ENCODE peak calls at places on chromosomes 16 and 17, in five cellular contexts. R is tibial artery, E is heart right ventricle, J is AG04450, Y is cardiac muscle cell. M is an unnamed sample.

GRCh38 chr16:47571049-47571448 is 109.9 kb downstream of the PHKB start:
- DNase-seq in Y (no peak), J (no peak), R (no peak), E (no peak), M (no peak)

GRCh38 chr17:47848198-47848513 is 2.8 kb downstream of the SP6 start:
- DNase-seq in E (no peak), Y (no peak), R (no peak), J (no peak), M (no peak)

GRCh38 chr17:19447085-19447583 is 36.1 kb downstream of the RNF112 start:
- DNase-seq in E (peak), Y (peak), J (peak), R (peak), M (peak)

GRCh38 chr17:31517524-31517923 is 126.0 kb downstream of the RAB11FIP4 start:
- DNase-seq in J (no peak), E (no peak), R (no peak), Y (no peak), M (no peak)

GRCh38 chr16:17149904-17150483 is 320.8 kb downstream of the XYLT1 start:
- DNase-seq in E (no peak), Y (no peak), R (no peak), J (no peak), M (no peak)

GRCh38 chr17:74219576-74220133 is 6.3 kb downstream of the TTYH2 start:
- DNase-seq in Y (no peak), R (no peak), E (no peak), J (no peak), M (no peak)

GRCh38 chr17:32894245-32894644 is 17.3 kb upstream of the MYO1D start:
- DNase-seq in J (no peak), Y (no peak), R (no peak), E (no peak), M (no peak)

GRCh38 chr17:82287849-82288601 is 14.5 kb upstream of the CSNK1D start:
- DNase-seq in J (peak), Y (peak), E (peak), R (no peak), M (no peak)

GRCh38 chr16:49756971-49757743 is 98.8 kb downstream of the ZNF423 start:
- DNase-seq in J (no peak), E (no peak), R (no peak), Y (peak), M (no peak)

GRCh38 chr16:29664133-29664912 is 1.3 kb downstream of the SPN start:
- DNase-seq in R (no peak), J (no peak), Y (no peak), E (no peak), M (no peak)

GRCh38 chr16:88195021-88195581 is 187.7 kb upstream of the ZNF469 start:
- DNase-seq in Y (no peak), R (no peak), J (no peak), E (no peak), M (peak)

GRCh38 chr17:40596261-40596919 is 31.1 kb upstream of the CCR7 start:
- DNase-seq in Y (no peak), R (no peak), E (no peak), J (no peak), M (no peak)

GRCh38 chr17:65158081-65158480 is 20.9 kb downstream of the RGS9 start:
- DNase-seq in Y (no peak), E (no peak), J (no peak), R (no peak), M (no peak)

GRCh38 chr16:23505942-23506605 is 4.2 kb downstream of the GGA2 start:
- DNase-seq in R (no peak), Y (no peak), E (no peak), J (no peak), M (no peak)
- TF ChIP-seq CTCF in R (no peak), Y (peak), E (no peak), J (no peak), M (no peak)

DNA sequence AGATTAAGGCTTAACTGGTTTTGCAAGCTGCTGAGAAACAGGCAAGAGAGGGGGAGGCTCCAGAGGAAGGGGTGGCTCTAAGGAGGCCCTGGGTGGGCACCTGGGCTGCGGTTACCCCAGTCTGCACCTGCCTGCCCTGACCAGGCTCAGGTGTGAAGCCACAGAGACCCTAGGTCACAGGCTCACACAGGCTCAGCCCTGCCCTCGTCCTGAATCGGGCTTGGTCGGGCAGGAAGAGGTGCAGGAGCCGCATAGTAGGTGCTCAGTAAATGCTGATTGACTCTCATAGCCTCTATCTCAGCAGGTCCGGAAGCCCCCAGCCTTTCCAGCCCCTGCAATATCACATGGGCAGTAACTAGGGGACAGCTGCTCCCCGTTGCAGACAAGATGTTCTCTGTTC is 203.4 kb downstream of the GSG1L start:
- DNase-seq in E (no peak), Y (no peak), J (no peak), R (no peak), M (no peak)
- TF ChIP-seq CTCF in E (no peak), Y (no peak), J (no peak), R (no peak), M (no peak)

GRCh38 chr17:75902406-75902805 is 2.3 kb downstream of the MRPL38 start:
- DNase-seq in R (no peak), Y (no peak), J (no peak), E (no peak), M (no peak)
- TF ChIP-seq CTCF in R (no peak), Y (no peak), J (no peak), E (no peak), M (no peak)

GRCh38 chr16:10978124-10978523 is 33.8 kb downstream of the CLEC16A start:
- DNase-seq in J (no peak), E (no peak), Y (no peak), R (no peak), M (no peak)
- TF ChIP-seq CTCF in J (no peak), E (no peak), Y (no peak), R (no peak), M (no peak)

GRCh38 chr16:57299719-57300386 is 15.4 kb upstream of the PLLP start:
- DNase-seq in R (peak), E (peak), Y (peak), J (peak), M (peak)
- TF ChIP-seq CTCF in R (peak), E (no peak), Y (no peak), J (no peak), M (peak)

GRCh38 chr16:15735610-15736009 is 85.6 kb downstream of the NDE1 start:
- DNase-seq in R (no peak), Y (no peak), J (no peak), E (no peak), M (no peak)

GRCh38 chr16:15737140-15737644 is 87.1 kb downstream of the NDE1 start:
- DNase-seq in J (no peak), R (no peak), Y (no peak), E (no peak), M (no peak)

GRCh38 chr16:15739449-15739848 is 89.4 kb downstream of the NDE1 start:
- DNase-seq in R (no peak), J (no peak), Y (no peak), E (no peak), M (no peak)

GRCh38 chr16:15739940-15740339 is 89.9 kb downstream of the NDE1 start:
- DNase-seq in E (no peak), Y (no peak), J (no peak), R (no peak), M (no peak)

GRCh38 chr16:15736529-15736928 is 86.5 kb downstream of the NDE1 start:
- DNase-seq in Y (no peak), E (no peak), J (no peak), R (no peak), M (no peak)
- TF ChIP-seq CTCF in Y (no peak), E (no peak), J (no peak), R (no peak), M (no peak)

GRCh38 chr17:44221072-44221861 is 1.8 kb upstream of the UBTF start:
- DNase-seq in Y (peak), R (peak), J (no peak), E (peak), M (peak)
- TF ChIP-seq CTCF in Y (peak), R (no peak), J (no peak), E (no peak), M (no peak)

GRCh38 chr17:70896843-70897242 is 727.5 kb downstream of the KCNJ2 start:
- DNase-seq in J (no peak), R (no peak), Y (no peak), E (no peak), M (no peak)

GRCh38 chr17:70906808-70907207 is 737.5 kb downstream of the KCNJ2 start:
- DNase-seq in E (no peak), Y (peak), R (no peak), J (no peak), M (no peak)

GRCh38 chr17:70905796-70906195 is 736.5 kb downstream of the KCNJ2 start:
- DNase-seq in J (peak), Y (peak), E (peak), R (peak), M (no peak)

GRCh38 chr17:70901870-70902269 is 732.5 kb downstream of the KCNJ2 start:
- DNase-seq in J (no peak), Y (no peak), R (no peak), E (no peak), M (no peak)
- TF ChIP-seq CTCF in J (no peak), Y (no peak), R (no peak), E (no peak), M (no peak)

DNA sequence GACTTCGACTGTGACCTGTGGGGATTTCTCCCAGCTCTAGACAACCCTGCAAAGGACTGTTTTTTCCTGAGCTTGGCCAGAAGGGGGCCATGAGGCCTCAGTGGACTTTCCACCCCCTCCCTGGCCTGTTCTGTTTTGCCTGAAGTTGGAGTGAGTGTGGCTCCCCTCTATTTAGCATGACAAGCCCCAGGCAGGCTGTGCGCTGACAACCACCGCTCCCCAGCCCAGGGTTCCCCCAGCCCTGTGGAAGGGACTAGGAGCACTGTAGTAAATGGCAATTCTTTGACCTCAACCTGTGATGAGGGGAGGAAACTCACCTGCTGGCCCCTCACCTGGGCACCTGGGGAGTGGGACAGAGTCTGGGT is 19.3 kb downstream of the NGFR start:
- DNase-seq in R (no peak), Y (peak), J (no peak), E (no peak), M (no peak)
- TF ChIP-seq CTCF in R (no peak), Y (peak), J (peak), E (no peak), M (peak)

DNA sequence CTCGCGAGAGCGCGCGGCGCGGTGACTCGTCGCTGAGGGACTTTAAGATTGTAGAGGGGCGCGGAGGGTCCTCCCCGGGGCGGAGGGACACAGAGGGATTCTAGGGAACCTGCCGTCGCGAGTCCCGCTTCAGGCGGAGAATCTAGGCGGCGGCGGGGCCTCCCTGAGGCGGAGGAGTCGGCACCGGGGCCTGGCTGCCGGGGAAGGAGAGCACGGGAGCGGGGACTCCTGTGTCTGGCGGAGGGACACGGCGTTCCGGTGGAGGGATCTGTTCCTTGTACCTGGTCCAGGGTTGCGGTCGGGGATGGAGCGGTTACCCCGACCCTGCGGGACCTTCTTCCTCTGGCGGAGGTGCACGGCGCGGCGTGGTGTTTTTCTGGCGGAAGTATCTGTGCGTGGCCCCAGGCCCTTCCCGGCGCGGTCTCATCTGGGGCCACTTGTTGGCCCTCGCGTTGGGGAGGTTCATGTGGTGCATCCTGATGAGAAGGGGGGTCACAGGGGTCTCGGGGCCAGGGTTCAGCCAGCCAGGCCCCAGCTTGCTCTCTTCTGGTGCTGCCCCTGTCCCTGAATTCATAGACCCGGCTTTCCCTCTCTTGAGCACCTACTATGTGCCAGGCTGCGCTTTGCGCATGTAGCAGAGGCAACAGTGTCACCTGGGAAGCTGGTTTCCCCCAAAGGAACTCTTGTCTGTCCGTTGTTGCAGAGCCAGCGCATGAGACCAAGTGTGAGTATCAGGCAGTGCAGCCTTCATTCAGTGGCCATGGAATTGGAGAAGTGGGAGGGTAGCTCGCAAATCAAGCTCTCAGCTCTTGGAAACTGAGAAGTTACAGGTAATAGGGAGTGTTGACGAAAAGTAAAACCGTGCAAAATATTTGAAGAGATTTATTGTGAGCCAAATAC is 561 bp upstream of the ZKSCAN2 start:
- DNase-seq in Y (peak), R (peak), E (peak), J (peak), M (peak)
- TF ChIP-seq CTCF in Y (no peak), R (peak), E (no peak), J (no peak), M (no peak)